ENCODE peak calls at places on chromosomes 3 and 15, in five cellular contexts. Y, F, G, B and I are unnamed samples. For H3K9me3, the result is how much of the 10 kb centered on the place peaks cover.

GRCh38 chr3:101100361-101101009 is 107.3 kb upstream of the ABI3BP start:
- DNase-seq in Y (no peak), G (no peak), B (no peak), F (no peak), I (no peak)

GRCh38 chr3:12040902-12041301 is 36.7 kb downstream of the SYN2 start:
- DNase-seq in F (no peak), G (no peak), B (peak), Y (no peak), I (no peak)

GRCh38 chr15:65638681-65639089 is 16.9 kb downstream of the SLC24A1 start:
- DNase-seq in F (no peak), G (no peak), Y (no peak), B (peak), I (no peak)

GRCh38 chr3:52345521-52346110 is 29.5 kb downstream of the DNAH1 start:
- DNase-seq in B (no peak), Y (no peak), G (no peak), F (no peak), I (no peak)

GRCh38 chr3:101878589-101878988 is 29.3 kb downstream of the NFKBIZ start:
- DNase-seq in G (no peak), Y (no peak), B (no peak), F (no peak), I (no peak)

GRCh38 chr15:60483042-60483441 is 4.1 kb upstream of the ICE2 start:
- DNase-seq in G (no peak), B (no peak), Y (no peak), F (no peak), I (no peak)

GRCh38 chr3:194998948-194999347 is 272.0 kb downstream of the XXYLT1 start:
- DNase-seq in Y (peak), F (no peak), G (no peak), B (no peak), I (peak)

GRCh38 chr15:41919954-41920538 is 26.2 kb upstream of the SPTBN5 start:
- DNase-seq in Y (peak), F (no peak), B (no peak), G (no peak), I (no peak)

GRCh38 chr3:177885063-177885462 is 651.2 kb upstream of the KCNMB2 start:
- DNase-seq in Y (no peak), B (no peak), F (no peak), G (no peak), I (no peak)

GRCh38 chr3:182384182-182384581 is 409.1 kb upstream of the ATP11B start:
- DNase-seq in B (no peak), Y (no peak), G (no peak), F (no peak), I (no peak)

GRCh38 chr3:46393554-46394434 is 13.1 kb downstream of the CCR5AS start:
- DNase-seq in B (no peak), G (no peak), F (no peak), Y (no peak), I (no peak)

GRCh38 chr3:196399485-196399945 is 32.7 kb downstream of the UBXN7 start:
- DNase-seq in B (no peak), Y (no peak), F (no peak), G (no peak), I (no peak)

GRCh38 chr3:9750556-9751411 is 1.0 kb downstream of the OGG1 start:
- DNase-seq in B (no peak), F (no peak), G (no peak), Y (no peak), I (no peak)

GRCh38 chr3:195727596-195728195 is 6.9 kb downstream of the MUC20 start:
- DNase-seq in F (no peak), G (no peak), Y (no peak), B (no peak), I (no peak)

GRCh38 chr3:46996689-46997452 is 17.4 kb downstream of the NBEAL2 start:
- DNase-seq in B (no peak), G (no peak), F (no peak), Y (peak), I (peak)

GRCh38 chr15:37891754-37892368 is 42.6 kb upstream of the TMCO5A start:
- DNase-seq in Y (no peak), G (no peak), B (peak), F (no peak), I (no peak)

GRCh38 chr3:56590814-56591213 is 33.8 kb downstream of the CCDC66 start:
- DNase-seq in G (no peak), Y (no peak), B (no peak), F (no peak), I (no peak)

GRCh38 chr15:88650556-88650955 is 11.7 kb downstream of the ISG20 start:
- DNase-seq in Y (no peak), F (no peak), B (no peak), G (no peak), I (no peak)

GRCh38 chr3:8523041-8523440 is 21.4 kb downstream of the LMCD1 start:
- DNase-seq in B (no peak), Y (no peak), F (no peak), G (no peak), I (no peak)

GRCh38 chr15:60972866-60973265 is 256.2 kb downstream of the RORA start:
- DNase-seq in Y (no peak), G (no peak), F (no peak), B (no peak), I (no peak)

GRCh38 chr3:52800079-52800478 is 5.5 kb downstream of the ITIH3 start:
- DNase-seq in G (no peak), F (no peak), B (no peak), Y (no peak), I (no peak)

GRCh38 chr15:34795267-34796081 is at the start of gene ACTC1:
- DNase-seq in G (peak), F (peak), B (no peak), Y (peak), I (peak)

GRCh38 chr3:29335438-29335837 is 54.6 kb downstream of the RBMS3 start:
- DNase-seq in Y (peak), F (peak), G (peak), B (peak), I (peak)

GRCh38 chr15:80572337-80572736 is 122.8 kb upstream of the ABHD17C start:
- DNase-seq in G (no peak), Y (no peak), F (no peak), B (no peak), I (no peak)

GRCh38 chr3:86381247-86381646 is 609.7 kb downstream of the VGLL3 start:
- DNase-seq in Y (no peak), F (no peak), B (no peak), G (no peak), I (no peak)

GRCh38 chr3:190131329-190131728 is 10.6 kb upstream of the P3H2 start:
- DNase-seq in G (no peak), F (no peak), B (no peak), Y (no peak), I (no peak)

GRCh38 chr15:77574521-77575202 is 58.0 kb downstream of the LINGO1 start:
- DNase-seq in F (no peak), Y (no peak), G (no peak), B (no peak), I (no peak)

GRCh38 chr3:138944842-138945645 is 1.9 kb downstream of the FOXL2 start:
- DNase-seq in B (no peak), G (no peak), Y (peak), F (no peak), I (no peak)

GRCh38 chr15:26628879-26629529 is 143.9 kb downstream of the GABRB3 start:
- DNase-seq in F (peak), G (peak), B (peak), Y (peak), I (no peak)

GRCh38 chr15:26620528-26620927 is 152.3 kb downstream of the GABRB3 start:
- DNase-seq in F (no peak), Y (no peak), G (no peak), B (no peak), I (no peak)

GRCh38 chr15:26628071-26628470 is 144.8 kb downstream of the GABRB3 start:
- DNase-seq in G (no peak), Y (no peak), F (no peak), B (no peak), I (no peak)

GRCh38 chr15:26624128-26624527 is 148.7 kb downstream of the GABRB3 start:
- DNase-seq in B (no peak), F (no peak), G (no peak), Y (no peak), I (no peak)

GRCh38 chr15:26623071-26623470 is 149.8 kb downstream of the GABRB3 start:
- DNase-seq in Y (no peak), B (no peak), G (no peak), F (no peak), I (no peak)
- H3K9me3 ChIP-seq in Y (under half), B (under half), G (under half), F (under half), I (under half)

GRCh38 chr3:18046531-18046930 is 304.1 kb upstream of the TBC1D5 start:
- DNase-seq in G (no peak), Y (no peak), F (no peak), B (no peak), I (no peak)

GRCh38 chr3:18046131-18046530 is 303.7 kb upstream of the TBC1D5 start:
- DNase-seq in F (no peak), G (no peak), B (no peak), Y (no peak), I (no peak)

GRCh38 chr3:18047052-18047451 is 304.6 kb upstream of the TBC1D5 start:
- DNase-seq in G (no peak), Y (no peak), F (no peak), B (no peak), I (no peak)

GRCh38 chr3:18045296-18045880 is 303.0 kb upstream of the TBC1D5 start:
- DNase-seq in F (no peak), B (no peak), Y (no peak), G (no peak), I (no peak)

DNA sequence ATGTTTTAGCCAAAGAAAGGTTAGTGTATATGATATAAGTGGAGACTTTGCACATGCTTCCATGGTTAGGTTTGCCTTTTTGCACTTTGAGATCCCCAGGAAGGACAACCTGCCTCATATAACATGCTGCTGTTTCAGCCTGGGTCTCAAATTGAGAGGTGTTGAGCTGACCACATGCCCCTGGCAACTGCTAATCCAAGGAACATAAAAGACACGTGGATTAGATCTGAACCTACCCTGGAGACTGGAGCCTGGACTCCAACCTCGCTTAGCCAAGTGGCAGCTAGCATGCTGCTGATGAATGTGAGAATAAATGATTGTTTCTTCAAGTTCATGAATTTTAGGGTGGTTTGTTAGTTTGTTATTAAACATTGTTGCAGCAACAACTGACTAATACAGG is 301.8 kb upstream of the TBC1D5 start:
- DNase-seq in G (no peak), F (no peak), B (no peak), Y (no peak), I (no peak)
- H3K9me3 ChIP-seq in G (under half), F (under half), B (under half), Y (under half), I (under half)

GRCh38 chr3:1171320-1171719 is 78.5 kb downstream of the CNTN6 start:
- DNase-seq in B (no peak), Y (no peak), G (no peak), F (no peak), I (no peak)

DNA sequence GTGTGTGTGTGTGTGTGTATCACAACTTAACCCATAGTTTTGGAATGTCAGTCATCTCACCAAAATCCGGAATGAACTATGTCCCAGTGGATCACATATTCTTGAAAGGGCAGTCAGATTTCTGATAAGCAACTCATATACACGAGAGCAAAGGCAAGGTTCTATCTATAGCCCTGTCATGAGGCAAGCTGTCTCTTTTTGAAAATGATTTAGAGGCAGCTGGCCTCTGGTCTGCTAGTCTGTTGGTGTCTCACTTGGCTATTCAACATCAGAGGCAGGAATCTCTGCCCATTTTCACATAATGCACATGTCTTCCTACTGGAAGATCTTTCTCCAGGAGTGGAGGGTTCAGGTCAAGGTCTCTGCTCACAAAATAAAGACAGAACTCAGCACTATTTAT is 79.8 kb downstream of the CNTN6 start:
- DNase-seq in Y (no peak), B (no peak), F (peak), G (no peak), I (no peak)
- H3K9me3 ChIP-seq in Y (under half), B (under half), F (under half), G (under half), I (under half)

DNA sequence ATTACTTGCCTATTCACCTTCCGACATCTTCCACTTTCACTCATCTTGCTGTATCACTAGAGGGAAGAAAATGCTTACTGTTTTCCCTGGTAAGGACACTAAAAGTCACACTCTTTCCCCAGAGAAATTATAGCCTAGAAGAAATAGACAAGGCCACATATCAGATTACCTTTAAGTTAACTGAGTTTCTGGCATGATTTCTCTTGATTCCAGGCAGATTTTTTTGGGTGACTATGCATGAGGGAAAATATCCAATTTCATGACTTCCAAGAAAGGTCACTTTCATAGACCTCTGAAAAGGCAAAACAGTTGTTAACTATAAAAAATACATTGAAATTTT is 30.3 kb downstream of the TCF12 start:
- DNase-seq in G (no peak), Y (no peak), B (no peak), F (no peak), I (no peak)
- H3K9me3 ChIP-seq in G (under half), Y (under half), B (under half), F (under half), I (under half)

GRCh38 chr15:76267077-76267476 is 44.2 kb downstream of the ETFA start:
- DNase-seq in Y (no peak), B (no peak), G (no peak), F (no peak), I (no peak)
- H3K9me3 ChIP-seq in Y (under half), B (under half), G (under half), F (under half), I (under half)

GRCh38 chr3:44643024-44643423 is 5.5 kb upstream of the ZNF35 start:
- DNase-seq in Y (no peak), B (no peak), G (no peak), F (no peak), I (no peak)
- H3K9me3 ChIP-seq in Y (under half), B (under half), G (half or more), F (under half), I (half or more)